ENCODE peak calls at places on chromosomes 12 and 14, in five cellular contexts. K, P, J, R and I are unnamed samples.

GRCh38 chr12:12229556-12230092 is 37.2 kb downstream of the LRP6 start:
- DNase-seq in J (no peak), P (no peak), K (no peak), R (no peak), I (no peak)

GRCh38 chr12:108584456-108585065 is 13.3 kb downstream of the TMEM119 start:
- DNase-seq in P (no peak), K (no peak), R (no peak), J (no peak), I (no peak)

GRCh38 chr12:132776816-132777568 is 15.4 kb upstream of the ANKLE2 start:
- DNase-seq in J (no peak), R (no peak), K (no peak), P (no peak), I (no peak)

GRCh38 chr14:67704484-67705089 is 2.9 kb downstream of the RDH12 start:
- DNase-seq in R (peak; percentile 30), K (peak; percentile 36), J (peak; percentile 50), P (peak; percentile 38), I (no peak)

GRCh38 chr12:120381752-120382419 is 12.9 kb upstream of the MSI1 start:
- DNase-seq in K (no peak), P (no peak), J (no peak), R (no peak), I (no peak)

GRCh38 chr14:67529947-67530935 is 2.8 kb upstream of the PLEKHH1 start:
- DNase-seq in K (no peak), R (no peak), J (no peak), P (no peak), I (no peak)

GRCh38 chr12:42985506-42985905 is 396.0 kb upstream of the PRICKLE1 start:
- DNase-seq in J (no peak), R (no peak), P (peak; percentile 11), K (no peak), I (no peak)

GRCh38 chr14:77052281-77053044 is 24.0 kb upstream of the IRF2BPL start:
- DNase-seq in P (no peak), J (no peak), K (no peak), R (no peak), I (no peak)

GRCh38 chr14:92173668-92174067 is 51.9 kb downstream of the CPSF2 start:
- DNase-seq in P (no peak), J (no peak), K (no peak), R (no peak), I (no peak)

GRCh38 chr14:28954025-28954424 is 187.4 kb downstream of the FOXG1 start:
- DNase-seq in P (no peak), J (no peak), R (no peak), K (no peak), I (no peak)

GRCh38 chr14:101105045-101105444 is 201.5 kb upstream of the RTL1 start:
- DNase-seq in K (no peak), J (no peak), P (no peak), R (no peak), I (no peak)

GRCh38 chr12:49529409-49529808 is 9.4 kb upstream of the KCNH3 start:
- DNase-seq in K (no peak), J (no peak), R (no peak), P (no peak), I (no peak)

GRCh38 chr12:44286336-44286735 is 450.5 kb downstream of the TMEM117 start:
- DNase-seq in K (no peak), J (no peak), P (no peak), R (no peak), I (no peak)

GRCh38 chr14:32075636-32076277 is 1.3 kb upstream of the ARHGAP5 start:
- DNase-seq in R (no peak), J (peak; percentile 43), P (no peak), K (no peak), I (no peak)